ENCODE peak calls at places on chromosomes 5 and 9, in nine cellular contexts. D, X, P, W, T, Z, C, B and E are unnamed samples.

GRCh38 chr9:19976226-19976625 is 187.4 kb upstream of the SLC24A2 start:
- DNase-seq in B (no peak), W (no peak), Z (peak; percentile 81), X (peak; percentile 18), C (peak; percentile 74), P (no peak), D (no peak), T (no peak), E (no peak)

GRCh38 chr9:101311759-101312420 is 72.9 kb downstream of the BAAT start:
- DNase-seq in P (peak; percentile 89), T (no peak), Z (peak; percentile 75), X (peak; percentile 78), D (peak; percentile 91), C (peak; percentile 86), B (peak; percentile 54), W (no peak), E (peak; percentile 23)

GRCh38 chr9:79360387-79361347 is 211.1 kb upstream of the TLE4 start:
- DNase-seq in D (no peak), T (no peak), Z (peak; percentile 65), X (peak; percentile 71), C (peak; percentile 59), P (no peak), B (no peak), W (no peak), E (no peak)

GRCh38 chr5:61085885-61086284 is 76.4 kb downstream of the SMIM15 start:
- DNase-seq in D (no peak), T (no peak), P (no peak), W (no peak), C (no peak), Z (no peak), B (no peak), X (no peak), E (no peak)

GRCh38 chr5:107589520-107590193 is 81.1 kb downstream of the EFNA5 start:
- DNase-seq in T (no peak), W (no peak), B (no peak), X (no peak), P (no peak), Z (no peak), C (no peak), D (no peak), E (no peak)

GRCh38 chr5:26763151-26763550 is 275.2 kb downstream of the CDH9 start:
- DNase-seq in Z (peak; percentile 23), X (no peak), P (no peak), T (no peak), D (no peak), C (no peak), B (no peak), W (no peak), E (no peak)

GRCh38 chr9:127185931-127186781 is 63.7 kb upstream of the ANGPTL2 start:
- DNase-seq in Z (no peak), X (peak; percentile 75), D (no peak), W (no peak), T (peak; percentile 88), B (no peak), P (no peak), C (no peak), E (no peak)

GRCh38 chr9:127562841-127563523 is 49.1 kb upstream of the STXBP1 start:
- DNase-seq in T (no peak), Z (peak; percentile 87), C (peak; percentile 93), W (no peak), P (no peak), B (no peak), X (peak; percentile 80), D (no peak), E (no peak)